ENCODE peak calls at places on chromosomes 7 and 10, in six cellular contexts. B is GM12878, J is K562, W is HepG2, H is HCT116, D is H1. G is an unnamed sample.

GRCh38 chr10:28442375-28442774 is 90.5 kb upstream of the WAC start:
- DNase-seq in B (no peak), J (no peak), W (no peak), H (no peak), D (no peak), G (no peak)

GRCh38 chr7:37408241-37408884 is 40.3 kb downstream of the ELMO1 start:
- DNase-seq in B (no peak), J (no peak), W (no peak), H (no peak), D (no peak), G (no peak)

GRCh38 chr10:1173091-1173490 is 116.9 kb downstream of the WDR37 start:
- DNase-seq in B (no peak), J (no peak), W (no peak), H (no peak), D (no peak), G (no peak)

GRCh38 chr7:90625051-90625450 is 28.9 kb downstream of the CDK14 start:
- DNase-seq in B (no peak), J (no peak), W (no peak), H (no peak), D (no peak), G (no peak)

GRCh38 chr10:104059364-104059763 is 26.3 kb downstream of the COL17A1 start:
- DNase-seq in B (no peak), J (no peak), W (no peak), H (no peak), D (peak; percentile 51), G (no peak)

GRCh38 chr10:125857185-125857760 is 23.8 kb downstream of the DHX32 start:
- DNase-seq in B (no peak), J (no peak), W (no peak), H (no peak), D (no peak), G (no peak)

GRCh38 chr10:113480828-113481502 is 71.9 kb upstream of the HABP2 start:
- DNase-seq in B (no peak), J (no peak), W (no peak), H (no peak), D (no peak), G (no peak)

GRCh38 chr7:98630149-98630548 is 13.1 kb downstream of the NPTX2 start:
- DNase-seq in B (no peak), J (no peak), W (no peak), H (no peak), D (no peak), G (no peak)

GRCh38 chr10:95602382-95602781 is 41.2 kb upstream of the SORBS1 start:
- DNase-seq in B (no peak), J (no peak), W (peak; percentile 28), H (no peak), D (no peak), G (no peak)

GRCh38 chr10:69222157-69223027 is 2.3 kb downstream of the HKDC1 start:
- DNase-seq in B (peak; percentile 88), J (peak; percentile 89), W (peak; percentile 62), H (peak; percentile 83), D (peak; percentile 74), G (peak; percentile 36)

GRCh38 chr10:121290674-121291073 is 307.6 kb downstream of the FGFR2 start:
- DNase-seq in B (no peak), J (no peak), W (no peak), H (no peak), D (no peak), G (no peak)

GRCh38 chr7:132145466-132145865 is 430.8 kb downstream of the PLXNA4 start:
- DNase-seq in B (no peak), J (no peak), W (no peak), H (no peak), D (no peak), G (no peak)

GRCh38 chr7:50497068-50497642 is 47.0 kb upstream of the FIGNL1 start:
- DNase-seq in B (no peak), J (peak; percentile 85), W (no peak), H (no peak), D (no peak), G (no peak)

GRCh38 chr10:20709708-20710107 is 187.4 kb downstream of the NEBL start:
- DNase-seq in B (no peak), J (no peak), W (no peak), H (no peak), D (no peak), G (no peak)

GRCh38 chr7:145978769-145979168 is 137.8 kb upstream of the CNTNAP2 start:
- DNase-seq in B (no peak), J (no peak), W (no peak), H (no peak), D (no peak), G (no peak)

GRCh38 chr10:16967866-16968721 is 150.9 kb upstream of the RSU1 start:
- DNase-seq in B (no peak), J (no peak), W (peak; percentile 40), H (peak; percentile 8), D (no peak), G (peak; percentile 60)

GRCh38 chr10:22986771-22987542 is 59.1 kb downstream of the ARMC3 start:
- DNase-seq in B (peak; percentile 24), J (no peak), W (peak; percentile 6), H (peak; percentile 21), D (no peak), G (no peak)

GRCh38 chr10:22988581-22989360 is 60.9 kb downstream of the ARMC3 start:
- DNase-seq in B (peak; percentile 44), J (peak; percentile 63), W (peak; percentile 34), H (peak; percentile 57), D (peak; percentile 56), G (peak; percentile 33)

GRCh38 chr7:1446611-1447032 is 12.6 kb downstream of the MICALL2 start:
- DNase-seq in B (no peak), J (no peak), W (no peak), H (no peak), D (no peak), G (no peak)

GRCh38 chr10:30728786-30729185 is 99.2 kb upstream of the LYZL2 start:
- DNase-seq in B (no peak), J (no peak), W (no peak), H (no peak), D (no peak), G (no peak)

GRCh38 chr7:127578036-127578684 is 7.2 kb downstream of the GCC1 start:
- DNase-seq in B (no peak), J (no peak), W (peak; percentile 20), H (no peak), D (no peak), G (no peak)

GRCh38 chr10:100866575-100867098 is 46.1 kb upstream of the SLF2 start:
- DNase-seq in B (no peak), J (no peak), W (no peak), H (no peak), D (peak; percentile 75), G (peak; percentile 16)

GRCh38 chr7:26073041-26073440 is 79.0 kb upstream of the NFE2L3 start:
- DNase-seq in B (no peak), J (no peak), W (no peak), H (no peak), D (no peak), G (no peak)

GRCh38 chr7:106959753-106960152 is 84.8 kb upstream of the PRKAR2B start:
- DNase-seq in B (no peak), J (peak; percentile 67), W (no peak), H (no peak), D (peak; percentile 58), G (peak; percentile 32)

GRCh38 chr10:43842072-43842471 is 193.4 kb upstream of the ZNF32 start:
- DNase-seq in B (no peak), J (no peak), W (no peak), H (no peak), D (no peak), G (no peak)

GRCh38 chr10:31739146-31739545 is 189.5 kb downstream of the ARHGAP12 start:
- DNase-seq in B (no peak), J (no peak), W (no peak), H (no peak), D (no peak), G (no peak)

GRCh38 chr10:44990302-44990655 is 10.4 kb upstream of the ZNF22 start:
- DNase-seq in B (no peak), J (peak; percentile 47), W (peak; percentile 71), H (no peak), D (peak; percentile 69), G (no peak)

DNA sequence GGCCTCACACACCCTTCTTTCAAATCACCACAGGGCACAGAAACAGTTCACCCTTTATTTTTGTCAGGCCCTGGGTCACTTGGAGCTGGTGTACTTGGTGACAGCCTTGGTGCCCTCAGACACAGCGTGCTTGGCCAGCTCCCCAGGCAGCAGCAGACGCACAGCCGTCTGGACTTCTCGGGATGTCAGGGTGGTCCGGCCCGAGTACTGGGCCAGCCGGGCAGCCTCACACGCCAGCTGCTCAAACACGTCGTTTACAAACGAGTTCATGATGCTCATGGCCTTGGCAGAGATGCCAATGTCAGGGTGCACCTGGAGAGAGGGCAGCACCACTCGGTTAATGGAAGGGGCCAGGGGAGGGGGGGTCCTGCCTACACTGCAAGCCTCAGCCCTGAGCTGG is 2.5 kb downstream of the H2BK1 start:
- DNase-seq in B (no peak), J (no peak), W (no peak), H (no peak), D (no peak), G (no peak)
- TF ChIP-seq ZNF274 in B (no peak), J (no peak), W (no peak), H (no peak), D (no peak), G (no peak)

GRCh38 chr7:120981888-120982615 is 6.5 kb upstream of the CPED1 start:
- DNase-seq in B (no peak), J (no peak), W (no peak), H (no peak), D (no peak), G (no peak)
- TF ChIP-seq ZNF274 in B (no peak), J (no peak), W (no peak), H (no peak), D (no peak), G (no peak)

GRCh38 chr10:77319557-77319956 is 318.1 kb downstream of the KCNMA1 start:
- DNase-seq in B (no peak), J (no peak), W (no peak), H (no peak), D (no peak), G (no peak)
- TF ChIP-seq ZNF274 in B (no peak), J (no peak), W (no peak), H (no peak), D (no peak), G (no peak)

DNA sequence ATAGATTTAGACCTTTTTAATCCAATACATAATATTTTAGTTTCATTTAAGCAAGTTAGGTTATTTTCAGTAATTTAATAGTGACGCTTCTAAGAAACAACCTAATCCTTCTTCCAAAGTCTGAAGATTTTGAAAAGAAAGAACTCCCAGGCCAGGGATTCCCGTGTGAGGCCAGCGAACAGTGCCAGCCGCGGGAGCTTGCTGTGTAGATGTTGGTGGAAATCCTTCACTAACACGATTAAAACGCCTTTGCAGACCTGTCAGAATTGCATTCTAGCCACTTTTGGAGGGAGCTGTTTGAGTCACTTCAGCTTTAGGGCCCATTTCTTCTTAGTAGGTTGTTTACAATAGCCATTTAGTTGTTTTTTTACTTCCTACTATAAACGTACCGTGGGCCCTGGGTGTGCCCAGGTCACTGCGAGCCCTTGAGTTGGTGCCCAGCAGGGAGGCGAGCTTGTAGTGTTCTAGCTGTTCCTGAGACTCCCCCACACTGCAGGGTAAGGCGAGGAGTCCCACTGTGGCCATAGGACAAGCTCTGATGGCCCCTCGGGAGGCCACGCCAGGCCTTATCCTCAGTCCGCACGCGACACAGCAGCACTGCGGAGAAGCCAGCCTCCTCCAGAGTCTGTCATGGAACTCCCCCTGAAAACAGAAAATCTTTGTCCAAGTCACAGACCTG is 32.3 kb downstream of the PPP2R2D start:
- DNase-seq in B (no peak), J (peak; percentile 48), W (no peak), H (no peak), D (no peak), G (no peak)
- TF ChIP-seq ZNF274 in B (no peak), J (no peak), W (no peak), H (no peak), D (no peak), G (no peak)

G was measured in NT2/D1.